ENCODE peak calls at places on chromosomes 3 and 15, in ten cellular contexts. X, C, N, J, Q, R, U, B, E and W are unnamed samples.

GRCh38 chr15:68518046-68518445 is 60.7 kb upstream of the CORO2B start:
- DNase-seq in X (no peak), C (no peak), N (no peak), J (no peak), Q (no peak), R (no peak), U (no peak), B (no peak), E (no peak), W (no peak)

GRCh38 chr3:171013822-171014748 is 12.4 kb downstream of the SLC2A2 start:
- DNase-seq in X (no peak), C (peak; percentile 96), N (no peak), J (no peak), Q (no peak), R (no peak), U (no peak), B (no peak), E (no peak), W (no peak)

GRCh38 chr3:143895805-143896204 is 47.5 kb upstream of the SLC9A9 start:
- DNase-seq in X (no peak), C (no peak), N (no peak), J (no peak), Q (no peak), R (no peak), U (no peak), B (no peak), E (no peak), W (no peak)

GRCh38 chr3:43328653-43329052 is 42.3 kb downstream of the SNRK start:
- DNase-seq in X (no peak), C (no peak), N (no peak), J (no peak), Q (no peak), R (no peak), U (no peak), B (no peak), E (no peak), W (no peak)

GRCh38 chr15:91578511-91578910 is 275.0 kb upstream of the SLCO3A1 start:
- DNase-seq in X (no peak), C (no peak), N (no peak), J (no peak), Q (no peak), R (no peak), U (no peak), B (no peak), E (no peak), W (no peak)

GRCh38 chr3:170863768-170864167 is 6.2 kb downstream of the RPL22L1 start:
- DNase-seq in X (no peak), C (no peak), N (no peak), J (no peak), Q (no peak), R (no peak), U (no peak), B (no peak), E (no peak), W (no peak)

GRCh38 chr3:89697321-89697916 is 590.0 kb downstream of the EPHA3 start:
- DNase-seq in X (no peak), C (no peak), N (peak; percentile 12), J (no peak), Q (no peak), R (no peak), U (no peak), B (no peak), E (no peak), W (no peak)

GRCh38 chr3:33980252-33980651 is 181.8 kb downstream of the PDCD6IP start:
- DNase-seq in X (no peak), C (peak; percentile 66), N (no peak), J (peak; percentile 89), Q (no peak), R (no peak), U (no peak), B (no peak), E (no peak), W (peak; percentile 5)

GRCh38 chr3:177478170-177478859 is 281.0 kb upstream of the TBL1XR1 start:
- DNase-seq in X (no peak), C (peak; percentile 23), N (no peak), J (peak; percentile 28), Q (no peak), R (peak; percentile 46), U (no peak), B (no peak), E (peak; percentile 65), W (no peak)

GRCh38 chr15:55846108-55846707 is 103.3 kb upstream of the PRTG start:
- DNase-seq in X (no peak), C (peak; percentile 69), N (peak; percentile 23), J (peak; percentile 71), Q (peak; percentile 31), R (no peak), U (no peak), B (peak; percentile 72), E (no peak), W (no peak)

GRCh38 chr15:80888846-80889245 is 100.8 kb downstream of the MESD start:
- DNase-seq in X (no peak), C (no peak), N (no peak), J (no peak), Q (no peak), R (no peak), U (no peak), B (no peak), E (no peak), W (no peak)

GRCh38 chr15:80890341-80890972 is 99.2 kb downstream of the MESD start:
- DNase-seq in X (no peak), C (no peak), N (no peak), J (no peak), Q (no peak), R (no peak), U (no peak), B (no peak), E (no peak), W (no peak)

GRCh38 chr15:80885180-80885579 is 104.4 kb downstream of the MESD start:
- DNase-seq in X (no peak), C (no peak), N (no peak), J (no peak), Q (no peak), R (no peak), U (no peak), B (no peak), E (no peak), W (no peak)

GRCh38 chr15:80891006-80891405 is 98.6 kb downstream of the MESD start:
- DNase-seq in X (no peak), C (no peak), N (no peak), J (no peak), Q (no peak), R (no peak), U (no peak), B (no peak), E (no peak), W (no peak)

GRCh38 chr15:80887148-80887547 is 102.5 kb downstream of the MESD start:
- DNase-seq in X (no peak), C (no peak), N (no peak), J (peak; percentile 21), Q (no peak), R (no peak), U (no peak), B (no peak), E (no peak), W (no peak)
- TF ChIP-seq EP300 in X (no peak), C (no peak), N (no peak), J (no peak), Q (no peak), R (no peak), U (no peak), B (no peak), E (no peak), W (no peak)

GRCh38 chr15:69734699-69735098 is 282.1 kb downstream of the RPLP1 start:
- DNase-seq in X (no peak), C (no peak), N (no peak), J (no peak), Q (no peak), R (no peak), U (no peak), B (no peak), E (no peak), W (no peak)
- H3K27ac ChIP-seq in X (no peak overlapping the region), C (no peak overlapping the region), N (peak overlapping the region; percentile 30), J (no peak overlapping the region), Q (no peak overlapping the region), R (no peak overlapping the region), U (no peak overlapping the region), B (no peak overlapping the region), E (no peak overlapping the region), W (peak overlapping the region; percentile 58)

GRCh38 chr15:80152896-80153876 is at the start of gene FAH:
- DNase-seq in X (no peak), C (peak; percentile 30), N (peak; percentile 36), J (no peak), Q (no peak), R (no peak), U (no peak), B (peak; percentile 6), E (peak; percentile 44), W (no peak)
- TF ChIP-seq POLR2A in X (peak; percentile 34), C (peak; percentile 85), N (peak; percentile 36), J (peak; percentile 52), Q (no peak), R (peak; percentile 27), U (no peak), B (peak; percentile 75), E (peak; percentile 47), W (no peak)

GRCh38 chr3:145776782-145777408 is 384.1 kb downstream of the PLOD2 start:
- DNase-seq in X (no peak), C (peak; percentile 47), N (no peak), J (peak; percentile 11), Q (peak; percentile 13), R (peak; percentile 60), U (no peak), B (peak; percentile 27), E (no peak), W (no peak)
- TF ChIP-seq EP300 in X (no peak), C (no peak), N (no peak), J (no peak), Q (no peak), R (no peak), U (no peak), B (no peak), E (no peak), W (no peak)

GRCh38 chr3:188673509-188674239 is 498.1 kb upstream of the TPRG1 start:
- DNase-seq in X (no peak), C (no peak), N (no peak), J (no peak), Q (no peak), R (no peak), U (no peak), B (no peak), E (no peak), W (no peak)

GRCh38 chr3:188670446-188670845 is 501.3 kb upstream of the TPRG1 start:
- DNase-seq in X (no peak), C (no peak), N (no peak), J (no peak), Q (no peak), R (no peak), U (no peak), B (no peak), E (no peak), W (no peak)

GRCh38 chr3:188672840-188673239 is 498.9 kb upstream of the TPRG1 start:
- DNase-seq in X (no peak), C (no peak), N (no peak), J (no peak), Q (no peak), R (no peak), U (no peak), B (no peak), E (no peak), W (no peak)

GRCh38 chr3:188671941-188672340 is 499.8 kb upstream of the TPRG1 start:
- DNase-seq in X (no peak), C (no peak), N (no peak), J (no peak), Q (no peak), R (no peak), U (no peak), B (no peak), E (no peak), W (no peak)
- H3K27ac ChIP-seq in X (no peak overlapping the region), C (no peak overlapping the region), N (no peak overlapping the region), J (no peak overlapping the region), Q (no peak overlapping the region), R (no peak overlapping the region), U (no peak overlapping the region), B (no peak overlapping the region), E (no peak overlapping the region), W (no peak overlapping the region)